ENCODE peak calls at places on chromosomes 16 and 17, in seven cellular contexts. V is DND-41, D is OCI-LY7, U is fibroblast of lung, E is neural progenitor cell, W is HCT116, T is mammary epithelial cell. I is an unnamed sample.

GRCh38 chr17:28550858-28551257 is 1.6 kb downstream of the UNC119 start:
- DNase-seq in E (no peak), T (no peak), D (no peak), W (no peak), U (no peak), V (no peak), I (no peak)

GRCh38 chr16:84585886-84586285 is 32.0 kb downstream of the COTL1 start:
- DNase-seq in W (peak; percentile 27), E (peak; percentile 88), D (peak; percentile 80), U (no peak), V (no peak), T (no peak), I (no peak)

GRCh38 chr17:4116516-4116915 is 26.3 kb downstream of the ZZEF1 start:
- DNase-seq in E (no peak), T (no peak), U (no peak), W (no peak), D (no peak), V (no peak), I (no peak)

GRCh38 chr16:50153648-50154368 is 702 bp downstream of the TENT4B start:
- DNase-seq in D (no peak), T (peak; percentile 11), E (peak; percentile 46), W (no peak), V (no peak), U (no peak), I (peak; percentile 3)

GRCh38 chr16:4172070-4172469 is 55.8 kb upstream of the ADCY9 start:
- DNase-seq in V (no peak), U (no peak), D (no peak), E (no peak), T (peak; percentile 9), W (no peak), I (no peak)

GRCh38 chr16:88533381-88533831 is 36.8 kb upstream of the ZC3H18 start:
- DNase-seq in E (no peak), V (no peak), D (no peak), U (peak; percentile 50), T (no peak), W (no peak), I (peak; percentile 32)

GRCh38 chr17:34257986-34258326 is 2.9 kb downstream of the CCL2 start:
- DNase-seq in D (no peak), T (no peak), V (no peak), U (no peak), E (no peak), W (no peak), I (no peak)

GRCh38 chr16:27985981-27986380 is 77.5 kb downstream of the GSG1L start:
- DNase-seq in E (no peak), T (no peak), U (no peak), D (no peak), W (no peak), V (no peak), I (no peak)

GRCh38 chr17:13544755-13545154 is 57.0 kb downstream of the HS3ST3A1 start:
- DNase-seq in V (no peak), D (no peak), T (no peak), U (peak; percentile 94), W (no peak), E (peak; percentile 22), I (no peak)

GRCh38 chr17:15171433-15172047 is 93.6 kb downstream of the PMP22 start:
- DNase-seq in D (peak; percentile 56), E (peak; percentile 79), T (peak; percentile 47), V (peak; percentile 49), U (peak; percentile 78), W (peak; percentile 47), I (peak; percentile 83)

GRCh38 chr16:19524356-19524865 is 669 bp downstream of the CCP110 start:
- DNase-seq in T (peak; percentile 6), U (no peak), E (no peak), D (peak; percentile 31), V (peak; percentile 27), W (no peak), I (no peak)

GRCh38 chr17:17032131-17032692 is 10.0 kb upstream of the MPRIP start:
- DNase-seq in T (peak; percentile 82), W (no peak), E (peak; percentile 18), D (no peak), V (no peak), U (peak; percentile 58), I (peak; percentile 95)
- TF ChIP-seq CTCF in T (no peak), W (peak; percentile 19), E (no peak), D (no peak), V (no peak), U (no peak), I (no peak)

GRCh38 chr16:70158261-70158939 is 15.2 kb upstream of the CLEC18C start:
- DNase-seq in W (no peak), D (no peak), T (no peak), V (no peak), E (no peak), U (no peak), I (peak; percentile 12)
- H3K27ac ChIP-seq in W (no peak overlapping the region), D (no peak overlapping the region), T (no peak overlapping the region), V (no peak overlapping the region), E (no peak overlapping the region), U (no peak overlapping the region), I (no peak overlapping the region)

GRCh38 chr16:21145738-21146137 is 4.9 kb downstream of the DNAH3 start:
- DNase-seq in V (no peak), D (no peak), T (no peak), U (no peak), E (no peak), W (no peak), I (no peak)

GRCh38 chr16:21150375-21151001 is at the start of gene DNAH3:
- DNase-seq in V (no peak), E (no peak), U (no peak), W (no peak), T (peak; percentile 90), D (no peak), I (no peak)
- H3K79me2 ChIP-seq in V (no peaks in the 10 kb centered on the region), E (no peaks in the 10 kb centered on the region), U (no peaks in the 10 kb centered on the region), W (no peaks in the 10 kb centered on the region), T (no peaks in the 10 kb centered on the region), D (no peaks in the 10 kb centered on the region), I (no peaks in the 10 kb centered on the region)

GRCh38 chr17:1574697-1575471 is 12.3 kb upstream of the PITPNA start:
- DNase-seq in U (no peak), W (no peak), T (no peak), E (no peak), D (no peak), V (no peak), I (no peak)
- TF ChIP-seq CTCF in U (no peak), W (no peak), T (no peak), E (no peak), D (peak; percentile 33), V (no peak), I (no peak)

DNA sequence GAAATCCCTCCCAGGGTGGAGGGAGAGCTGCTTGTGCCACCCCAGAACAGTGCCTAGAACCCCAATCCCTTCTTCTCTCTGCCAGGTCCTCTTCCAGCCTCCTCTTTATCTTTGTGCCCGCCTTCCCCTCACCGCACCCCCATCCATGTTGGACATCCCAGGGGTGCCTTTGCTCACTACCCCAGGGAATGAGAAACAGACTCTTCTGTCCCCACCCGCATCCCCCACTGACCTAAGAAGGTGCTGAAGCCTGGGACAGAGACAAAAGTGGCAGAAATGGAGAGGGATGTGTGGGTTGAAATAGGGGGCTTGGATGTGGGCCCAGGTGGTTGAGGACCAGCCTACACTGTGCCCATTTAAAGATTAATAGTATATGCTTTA is 17.0 kb downstream of the ALOX15B start:
- DNase-seq in W (no peak), E (no peak), V (no peak), D (no peak), T (no peak), U (no peak), I (no peak)
- H3K27ac ChIP-seq in W (no peak overlapping the region), E (no peak overlapping the region), V (no peak overlapping the region), D (no peak overlapping the region), T (no peak overlapping the region), U (no peak overlapping the region), I (peak overlapping the region; percentile 97)

GRCh38 chr16:31194898-31195297 is 7.7 kb downstream of the PYCARD start:
- DNase-seq in E (no peak), D (no peak), W (no peak), T (no peak), U (no peak), V (no peak), I (no peak)
- H3K79me2 ChIP-seq in E (peaks cover 28% of the 10 kb centered on the region), D (peaks cover 2% of the 10 kb centered on the region), W (peaks cover 73% of the 10 kb centered on the region), T (peaks cover 43% of the 10 kb centered on the region), U (peaks cover 11% of the 10 kb centered on the region), V (peaks cover 29% of the 10 kb centered on the region), I (no peaks in the 10 kb centered on the region)

GRCh38 chr17:20981046-20981920 is 61.5 kb downstream of the USP22 start:
- DNase-seq in W (no peak), V (no peak), T (no peak), E (no peak), D (no peak), U (no peak), I (no peak)

GRCh38 chr17:20982589-20983358 is 60.0 kb downstream of the USP22 start:
- DNase-seq in D (no peak), V (no peak), E (no peak), U (no peak), T (no peak), W (no peak), I (no peak)

GRCh38 chr17:20975566-20975965 is 67.2 kb downstream of the USP22 start:
- DNase-seq in E (no peak), U (no peak), W (no peak), T (peak; percentile 74), D (no peak), V (no peak), I (peak; percentile 43)

GRCh38 chr17:20983359-20983637 is 59.5 kb downstream of the USP22 start:
- DNase-seq in U (no peak), D (no peak), W (no peak), E (no peak), T (no peak), V (no peak), I (no peak)

DNA sequence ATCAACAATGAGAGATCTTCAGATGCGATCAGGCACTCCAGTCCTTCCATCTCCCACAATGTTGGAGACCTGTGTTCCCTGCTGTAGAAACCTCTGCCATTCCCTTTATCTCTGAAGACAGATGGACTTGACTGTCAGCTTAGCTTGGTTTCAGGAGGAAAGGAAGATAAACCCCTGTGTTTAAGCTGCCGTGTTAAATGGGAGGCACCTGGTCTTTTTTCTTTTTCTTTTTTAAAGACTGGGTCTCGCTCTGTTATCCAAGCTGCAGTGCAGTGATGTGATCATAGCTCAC is 63.1 kb downstream of the USP22 start:
- DNase-seq in V (no peak), E (no peak), U (no peak), T (no peak), W (no peak), D (no peak), I (no peak)
- TF ChIP-seq CTCF in V (no peak), E (no peak), U (no peak), T (no peak), W (no peak), D (no peak), I (no peak)

GRCh38 chr17:79000396-79001189 is 9.0 kb downstream of the CANT1 start:
- DNase-seq in T (no peak), W (no peak), D (no peak), U (no peak), E (no peak), V (no peak), I (no peak)
- H3K27ac ChIP-seq in T (no peak overlapping the region), W (no peak overlapping the region), D (no peak overlapping the region), U (no peak overlapping the region), E (no peak overlapping the region), V (no peak overlapping the region), I (no peak overlapping the region)